ENCODE peak calls at places on chromosomes 4 and X, in nine cellular contexts. C is SW480, D is astrocyte of the spinal cord, Q is NCI-H1105, X is AG20443, S is mucosa of gallbladder, P is NCI-H2081, B is NCI-H345, G is fibroblast of the conjunctiva. A is an unnamed sample.

GRCh38 chr4:4269856-4270255 is 20.1 kb downstream of the LYAR start:
- DNase-seq in P (no peak), S (no peak), C (no peak), X (no peak), Q (no peak), G (no peak), D (peak), B (no peak), A (no peak)

GRCh38 chr4:33873791-33874190 is 2370.5 kb downstream of the ARAP2 start:
- DNase-seq in B (no peak), Q (no peak), D (no peak), C (no peak), S (no peak), X (no peak), P (no peak), G (no peak), A (no peak)

GRCh38 chr4:93157984-93158383 is 670.6 kb upstream of the ATOH1 start:
- DNase-seq in P (no peak), G (no peak), X (no peak), S (no peak), B (no peak), Q (no peak), D (no peak), C (no peak), A (no peak)

GRCh38 chrX:123454712-123455431 is 270.8 kb downstream of the GRIA3 start:
- DNase-seq in C (no peak), G (no peak), B (no peak), P (no peak), Q (no peak), X (no peak), D (no peak), S (no peak), A (no peak)

GRCh38 chr4:86132459-86132858 is 227.4 kb downstream of the MAPK10 start:
- DNase-seq in B (no peak), Q (no peak), C (no peak), X (no peak), G (no peak), D (no peak), S (no peak), P (no peak), A (no peak)

GRCh38 chr4:100510551-100510950 is 7.3 kb downstream of the EMCN start:
- DNase-seq in B (no peak), D (no peak), S (no peak), Q (no peak), P (no peak), C (no peak), X (no peak), G (no peak), A (no peak)

GRCh38 chr4:71595576-71596108 is 188.2 kb downstream of the GC start:
- DNase-seq in S (no peak), G (no peak), P (peak), X (peak), B (peak), C (no peak), D (no peak), Q (peak), A (no peak)

GRCh38 chr4:85701881-85702321 is 227.0 kb downstream of the ARHGAP24 start:
- DNase-seq in D (no peak), Q (no peak), G (no peak), S (no peak), P (no peak), X (no peak), B (no peak), C (no peak), A (no peak)

GRCh38 chr4:52545099-52546069 is 113.7 kb downstream of the USP46 start:
- DNase-seq in X (peak), S (peak), C (peak), D (peak), G (peak), P (peak), B (peak), Q (peak), A (no peak)

GRCh38 chr4:71361476-71361875 is 22.7 kb downstream of the SLC4A4 start:
- DNase-seq in P (no peak), G (no peak), C (no peak), D (no peak), Q (no peak), B (no peak), X (no peak), S (no peak), A (no peak)

GRCh38 chrX:80216086-80216485 is 201.5 kb downstream of the TBX22 start:
- DNase-seq in X (no peak), Q (no peak), S (no peak), P (no peak), B (no peak), C (peak), D (no peak), G (peak), A (no peak)

GRCh38 chr4:117771647-117772337 is 262.5 kb upstream of the NDST3 start:
- DNase-seq in D (no peak), B (no peak), C (no peak), X (no peak), G (no peak), S (no peak), P (no peak), Q (no peak), A (no peak)

GRCh38 chr4:69092190-69092589 is 4.1 kb upstream of the UGT2B7 start:
- DNase-seq in P (peak), G (no peak), C (no peak), D (peak), Q (peak), B (no peak), S (no peak), X (peak), A (no peak)

GRCh38 chr4:153222162-153222789 is 18.0 kb downstream of the TRIM2 start:
- DNase-seq in C (no peak), S (peak), B (no peak), X (peak), G (peak), Q (peak), D (peak), P (peak), A (no peak)

GRCh38 chr4:1336079-1336478 is 10.9 kb upstream of the UVSSA start:
- DNase-seq in C (no peak), Q (no peak), X (no peak), S (no peak), D (no peak), P (no peak), G (no peak), B (no peak), A (no peak)

GRCh38 chr4:38654273-38654672 is 9.7 kb upstream of the KLF3 start:
- DNase-seq in B (no peak), P (no peak), S (no peak), Q (no peak), X (no peak), G (no peak), C (no peak), D (no peak), A (no peak)

GRCh38 chr4:24195976-24196736 is 306.3 kb upstream of the PPARGC1A start:
- DNase-seq in B (no peak), P (peak), C (no peak), S (no peak), Q (peak), G (no peak), X (no peak), D (no peak), A (no peak)

GRCh38 chrX:87661761-87662160 is 144.2 kb downstream of the KLHL4 start:
- DNase-seq in B (no peak), G (no peak), C (no peak), D (no peak), X (no peak), Q (no peak), P (no peak), S (no peak), A (no peak)

GRCh38 chrX:45422216-45422925 is 221.7 kb upstream of the DIPK2B start:
- DNase-seq in G (no peak), B (no peak), P (no peak), C (no peak), S (no peak), D (peak), Q (no peak), X (no peak), A (no peak)

GRCh38 chr4:77036206-77036605 is 39.6 kb downstream of the CCNI start:
- DNase-seq in D (peak), P (no peak), G (peak), S (peak), B (no peak), Q (no peak), X (peak), C (no peak), A (no peak)

GRCh38 chr4:111628437-111628836 is 516.8 kb upstream of the FAM241A start:
- DNase-seq in B (peak), S (no peak), D (peak), Q (no peak), G (no peak), P (no peak), X (no peak), C (no peak), A (no peak)

GRCh38 chr4:155889036-155889793 is 14.3 kb upstream of the TDO2 start:
- DNase-seq in B (no peak), Q (no peak), X (peak), C (no peak), G (peak), P (no peak), D (peak), S (peak), A (no peak)

GRCh38 chr4:1418494-1419285 is 12.4 kb upstream of the NKX1-1 start:
- DNase-seq in C (no peak), P (no peak), D (no peak), Q (no peak), B (no peak), S (no peak), X (no peak), G (no peak), A (no peak)

A was measured in esophagus squamous epithelium.